ENCODE peak calls at places on chromosomes 16 and 17, in four cellular contexts. D is H1, J is mesendoderm, I is H9. C is an unnamed sample.

GRCh38 chr16:15899538-15900100 is 11.2 kb upstream of the CEP20 start:
- DNase-seq in D (no peak), J (peak; percentile 85), I (peak; percentile 58), C (peak; percentile 89)

GRCh38 chr16:68100504-68100903 is 15.3 kb downstream of the NFATC3 start:
- DNase-seq in D (no peak), J (no peak), I (no peak), C (no peak)

GRCh38 chr17:71790791-71791190 is 330.0 kb upstream of the SOX9 start:
- DNase-seq in D (no peak), J (no peak), I (no peak), C (peak; percentile 11)

GRCh38 chr16:29784901-29785500 is 5.5 kb upstream of the KIF22 start:
- DNase-seq in D (peak; percentile 95), J (peak; percentile 88), I (peak; percentile 92), C (peak; percentile 22)

GRCh38 chr17:16040710-16041251 is 41.2 kb downstream of the TTC19 start:
- DNase-seq in D (no peak), J (no peak), I (no peak), C (peak; percentile 87)

GRCh38 chr16:86928517-86929148 is 350.3 kb downstream of the FOXL1 start:
- DNase-seq in D (no peak), J (peak; percentile 31), I (no peak), C (no peak)

GRCh38 chr17:81994593-81995462 is 17.4 kb downstream of the ASPSCR1 start:
- DNase-seq in D (peak; percentile 46), J (no peak), I (no peak), C (no peak)

GRCh38 chr16:67801889-67802288 is 4.5 kb downstream of the RANBP10 start:
- DNase-seq in D (no peak), J (no peak), I (no peak), C (no peak)

GRCh38 chr17:83195330-83196087 is 116.1 kb downstream of the METRNL start:
- DNase-seq in D (no peak), J (no peak), I (no peak), C (no peak)

GRCh38 chr16:47065766-47066688 is 77.7 kb downstream of the NETO2 start:
- DNase-seq in D (peak; percentile 33), J (no peak), I (no peak), C (no peak)

GRCh38 chr17:76844846-76845245 is 23.4 kb upstream of the MGAT5B start:
- DNase-seq in D (no peak), J (no peak), I (no peak), C (no peak)

GRCh38 chr17:48103379-48103715 is 2.1 kb upstream of the CBX1 start:
- DNase-seq in D (no peak), J (no peak), I (no peak), C (no peak)

GRCh38 chr16:17365211-17365541 is 105.6 kb downstream of the XYLT1 start:
- DNase-seq in D (no peak), J (no peak), I (no peak), C (no peak)

GRCh38 chr17:44914698-44915271 is 515 bp downstream of the GFAP start:
- DNase-seq in D (no peak), J (no peak), I (peak; percentile 38), C (no peak)

GRCh38 chr17:3553419-3554401 is 3.9 kb downstream of the TRPV3 start:
- DNase-seq in D (no peak), J (no peak), I (peak; percentile 26), C (no peak)

GRCh38 chr16:49654425-49654824 is 201.5 kb downstream of the ZNF423 start:
- DNase-seq in D (no peak), J (no peak), I (no peak), C (no peak)

GRCh38 chr17:72407336-72408121 is 286.7 kb downstream of the SOX9 start:
- DNase-seq in D (no peak), J (peak; percentile 80), I (peak; percentile 66), C (peak; percentile 99)

GRCh38 chr16:49021136-49021535 is 260.5 kb downstream of the CBLN1 start:
- DNase-seq in D (peak; percentile 40), J (no peak), I (no peak), C (peak; percentile 7)

DNA sequence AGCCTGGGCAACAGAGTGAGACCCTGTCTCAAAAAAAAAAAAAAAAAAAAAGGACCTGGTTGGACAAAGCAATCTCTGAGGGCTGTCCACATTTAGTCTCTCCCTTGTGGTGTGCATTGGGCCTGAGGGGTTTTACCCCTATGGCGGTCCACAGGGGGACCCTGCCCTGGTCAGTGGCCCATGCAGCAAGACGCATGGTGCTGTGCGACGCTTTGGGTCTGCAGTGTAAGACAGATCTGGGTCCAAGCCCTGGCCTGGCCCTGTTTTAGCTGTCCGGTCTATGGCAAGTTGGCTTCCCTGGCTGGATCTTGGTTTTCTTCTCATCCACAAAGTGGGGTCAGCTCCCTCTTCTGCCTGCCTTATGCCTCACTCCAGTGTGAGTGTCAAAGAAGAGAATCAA is 123.2 kb upstream of the NLRP1 start:
- DNase-seq in D (no peak), J (no peak), I (peak; percentile 14), C (no peak)
- H4K5ac ChIP-seq in D (no peak overlapping the region), J (no peak overlapping the region), I (no peak overlapping the region), C (no peak overlapping the region)

GRCh38 chr16:26627958-26628357 is 438.8 kb upstream of the C16orf82 start:
- DNase-seq in D (no peak), J (no peak), I (no peak), C (no peak)

DNA sequence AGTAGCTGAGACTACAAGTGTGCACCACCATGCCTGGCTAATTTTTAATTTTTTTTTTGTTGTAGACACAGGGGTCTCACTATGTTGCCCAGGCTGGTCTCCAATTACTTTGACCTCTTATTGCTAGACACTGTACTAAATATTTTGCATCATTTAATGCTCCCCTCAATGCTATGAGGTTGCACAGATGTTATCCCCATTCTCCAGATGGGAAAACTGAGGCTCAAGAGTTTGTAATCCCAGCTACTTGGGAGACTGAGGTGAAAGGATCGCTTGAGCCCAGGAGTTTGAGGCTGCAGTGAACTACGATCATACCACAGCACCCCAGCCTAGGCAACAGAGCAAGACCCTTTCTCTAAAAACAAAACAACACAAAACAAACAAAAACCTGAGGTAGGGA is 443.3 kb upstream of the C16orf82 start:
- DNase-seq in D (no peak), J (no peak), I (no peak), C (no peak)
- H4K5ac ChIP-seq in D (no peak overlapping the region), J (no peak overlapping the region), I (no peak overlapping the region), C (no peak overlapping the region)

GRCh38 chr17:39507511-39507910 is 46.2 kb downstream of the CDK12 start:
- DNase-seq in D (no peak), J (no peak), I (no peak), C (no peak)

GRCh38 chr17:39513256-39513655 is 52.0 kb downstream of the CDK12 start:
- DNase-seq in D (no peak), J (no peak), I (no peak), C (no peak)

GRCh38 chr17:39513915-39514314 is 52.6 kb downstream of the CDK12 start:
- DNase-seq in D (no peak), J (no peak), I (no peak), C (no peak)

DNA sequence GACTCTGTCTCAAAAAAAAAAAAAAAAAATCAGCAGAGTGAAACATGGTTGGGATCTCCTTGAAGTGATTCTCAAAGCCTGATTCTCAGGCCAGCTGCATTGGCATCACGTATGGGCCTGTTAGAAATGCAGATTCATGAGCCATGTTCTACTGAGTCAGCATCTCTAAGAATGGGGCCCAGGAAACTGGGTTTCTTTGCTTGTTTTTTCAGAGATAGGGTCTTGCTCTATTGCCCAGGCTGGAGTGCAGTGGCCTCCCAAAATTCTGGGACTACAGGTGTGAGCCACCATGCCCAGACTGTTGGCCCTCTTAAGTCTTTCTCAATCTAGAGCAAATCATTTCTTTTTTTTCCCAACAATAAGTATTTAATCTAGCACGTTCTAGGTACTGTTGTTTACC is 47.7 kb downstream of the CDK12 start:
- DNase-seq in D (no peak), J (no peak), I (no peak), C (no peak)
- H4K5ac ChIP-seq in D (no peak overlapping the region), J (no peak overlapping the region), I (no peak overlapping the region), C (no peak overlapping the region)

DNA sequence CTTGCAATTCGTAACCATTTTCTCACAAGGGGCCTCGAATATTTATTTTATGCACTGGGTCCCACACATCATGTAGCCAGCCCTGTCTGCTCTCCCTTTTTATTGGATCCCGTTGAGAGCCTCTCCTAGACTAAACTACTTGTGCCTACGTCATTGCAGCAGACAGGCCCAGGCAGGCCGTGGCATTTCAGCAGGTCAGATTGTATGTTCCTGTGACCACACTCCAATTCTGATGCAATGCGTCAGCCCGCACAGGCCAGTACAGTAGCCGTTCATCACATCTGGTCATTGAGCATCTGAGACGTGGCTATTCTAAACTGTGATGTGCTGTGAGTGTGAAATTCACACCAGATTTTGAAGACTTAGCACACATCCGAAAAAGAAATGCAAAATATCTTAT is 42.2 kb downstream of the ABAT start:
- DNase-seq in D (no peak), J (no peak), I (no peak), C (peak; percentile 57)
- H4K5ac ChIP-seq in D (no peak overlapping the region), J (no peak overlapping the region), I (no peak overlapping the region), C (no peak overlapping the region)

DNA sequence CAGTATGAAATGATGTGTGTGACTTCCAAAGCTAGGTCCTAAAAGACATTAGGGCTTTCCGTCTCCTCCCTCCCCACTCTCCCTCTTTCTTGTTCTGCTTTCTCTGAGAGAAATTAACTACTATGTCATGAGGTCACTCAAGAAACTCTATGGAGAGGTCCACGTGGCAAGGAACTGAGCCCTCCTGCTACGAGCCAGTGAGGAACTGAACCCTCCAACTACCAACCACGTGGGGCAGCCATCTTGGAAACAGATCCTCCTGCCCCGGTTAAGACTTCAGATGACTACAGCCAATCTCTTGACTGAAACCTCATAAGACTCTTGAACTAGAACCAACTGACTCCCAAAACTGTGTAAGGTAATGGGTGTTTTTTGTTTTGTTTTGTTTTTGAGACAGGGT is 4.2 kb upstream of the ALOX15 start:
- DNase-seq in D (no peak), J (no peak), I (no peak), C (no peak)
- H4K5ac ChIP-seq in D (no peak overlapping the region), J (no peak overlapping the region), I (no peak overlapping the region), C (no peak overlapping the region)

C was measured in IMR-90.